ENCODE peak calls at places on chromosomes 6 and 20, in eight cellular contexts. Z is stimulated activated CD4-positive, alpha-beta T cell treated with anti-CD3 and anti-CD28 coated beads, Interleukin-15, amount 100 ng/mL, for 48 hours; B is natural killer cell; F is neural crest cell; S is occipital lobe; V is activated gamma-delta T cell treated with anti-CD3 and anti-CD28 coated beads, Interleukin-2, amount 50 U/mL, for 16 hours; H is fibroblast of the aortic adventitia; A is astrocyte of the hippocampus. T is an unnamed sample.

GRCh38 chr6:105192707-105193465 is 13.1 kb upstream of the POPDC3 start:
- DNase-seq in Z (no peak), B (no peak), F (no peak), S (no peak), V (no peak), H (peak), A (peak), T (peak)

GRCh38 chr6:31767096-31767645 is 4.7 kb downstream of the SAPCD1 start:
- DNase-seq in Z (no peak), B (no peak), F (no peak), S (no peak), V (no peak), H (no peak), A (no peak), T (no peak)

GRCh38 chr6:143805832-143806281 is 37.3 kb upstream of the LTV1 start:
- DNase-seq in Z (no peak), B (no peak), F (no peak), S (no peak), V (no peak), H (peak), A (no peak), T (no peak)

GRCh38 chr6:44000164-44000842 is 126.9 kb downstream of the MRPL14 start:
- DNase-seq in Z (peak), B (no peak), F (no peak), S (no peak), V (no peak), H (no peak), A (peak), T (no peak)

GRCh38 chr6:96836579-96837137 is 619 bp downstream of the GPR63 start:
- DNase-seq in Z (no peak), B (no peak), F (peak), S (peak), V (no peak), H (peak), A (no peak), T (no peak)

GRCh38 chr6:105431226-105431625 is 28.3 kb upstream of the PREP start:
- DNase-seq in Z (no peak), B (no peak), F (peak), S (no peak), V (no peak), H (peak), A (peak), T (peak)

GRCh38 chr20:32960849-32961731 is 43.1 kb downstream of the SUN5 start:
- DNase-seq in Z (no peak), B (no peak), F (no peak), S (no peak), V (no peak), H (no peak), A (no peak), T (no peak)

GRCh38 chr6:94636780-94637385 is 940.5 kb upstream of the MANEA start:
- DNase-seq in Z (no peak), B (no peak), F (no peak), S (no peak), V (no peak), H (no peak), A (peak), T (no peak)